ENCODE peak calls at places on chromosomes 7 and 10, in seven cellular contexts. A is IMR-90, B is A549, U is GM12878, W is HCT116, P is neural progenitor cell, L is endothelial cell of umbilical vein. T is an unnamed sample.

GRCh38 chr7:10643545-10643944 is 330.1 kb upstream of the PHF14 start:
- DNase-seq in P (no peak), B (no peak), W (no peak), U (no peak), L (no peak), A (no peak), T (no peak)

GRCh38 chr7:832292-832967 is at the start of gene SUN1:
- DNase-seq in P (no peak), A (peak), U (peak), L (peak), B (peak), W (peak), T (peak)

GRCh38 chr7:116426428-116427156 is 72.9 kb upstream of the CAV2 start:
- DNase-seq in P (no peak), B (peak), L (peak), A (peak), U (no peak), W (peak), T (peak)

GRCh38 chr10:49151025-49151445 is 17.2 kb upstream of the FAM170B start:
- DNase-seq in L (no peak), P (no peak), A (no peak), W (no peak), B (no peak), U (no peak), T (no peak)

GRCh38 chr7:151900591-151901312 is 23.8 kb upstream of the PRKAG2 start:
- DNase-seq in W (no peak), A (no peak), U (no peak), P (peak), L (no peak), B (no peak), T (no peak)

GRCh38 chr10:111986079-111986478 is 197.5 kb downstream of the GPAM start:
- DNase-seq in B (no peak), P (no peak), U (no peak), A (no peak), L (no peak), W (no peak), T (no peak)

GRCh38 chr7:90625562-90625961 is 29.4 kb downstream of the CDK14 start:
- DNase-seq in B (no peak), W (no peak), A (peak), L (peak), U (no peak), P (peak), T (peak)

GRCh38 chr10:43322321-43322720 is 49.1 kb upstream of the FXYD4 start:
- DNase-seq in B (no peak), P (no peak), U (no peak), W (no peak), L (no peak), A (no peak), T (no peak)

GRCh38 chr7:50448823-50449222 is 1.3 kb downstream of the FIGNL1 start:
- DNase-seq in A (no peak), P (no peak), W (no peak), U (no peak), L (no peak), B (no peak), T (no peak)

GRCh38 chr7:104855826-104856225 is 158.2 kb upstream of the KMT2E start:
- DNase-seq in U (no peak), L (no peak), B (no peak), A (no peak), W (no peak), P (no peak), T (no peak)

GRCh38 chr7:79741684-79742083 is 288.2 kb upstream of the MAGI2 start:
- DNase-seq in P (no peak), A (no peak), B (no peak), L (peak), U (no peak), W (no peak), T (peak)

GRCh38 chr7:100476903-100477870 is 1.8 kb downstream of the TSC22D4 start:
- DNase-seq in U (no peak), A (no peak), B (no peak), P (no peak), W (no peak), L (peak), T (no peak)

GRCh38 chr10:98150544-98150943 is 16.1 kb downstream of the R3HCC1L start:
- DNase-seq in A (peak), U (no peak), W (no peak), P (no peak), B (no peak), L (no peak), T (no peak)

GRCh38 chr7:43004076-43004475 is 71.9 kb downstream of the MRPL32 start:
- DNase-seq in U (no peak), W (no peak), P (no peak), A (no peak), L (no peak), B (no peak), T (no peak)

GRCh38 chr10:23968296-23968695 is 240.6 kb upstream of the KIAA1217 start:
- DNase-seq in B (no peak), L (no peak), A (no peak), P (no peak), W (no peak), U (no peak), T (no peak)

GRCh38 chr7:63044721-63045120 is 953.9 kb upstream of the ZNF722 start:
- DNase-seq in U (no peak), P (no peak), A (no peak), W (no peak), B (no peak), L (no peak), T (no peak)

GRCh38 chr7:24152356-24152755 is 131.6 kb upstream of the NPY start:
- DNase-seq in U (no peak), P (no peak), W (no peak), A (no peak), L (no peak), B (no peak), T (peak)

GRCh38 chr10:121155742-121156141 is 304.6 kb downstream of the WDR11 start:
- DNase-seq in U (no peak), W (no peak), L (no peak), P (no peak), B (no peak), A (no peak), T (no peak)

GRCh38 chr7:45976485-45976856 is 55.4 kb upstream of the IGFBP3 start:
- DNase-seq in L (no peak), B (no peak), A (no peak), U (no peak), P (no peak), W (no peak), T (no peak)

GRCh38 chr10:3467052-3467906 is 294.7 kb upstream of the PITRM1 start:
- DNase-seq in A (peak), B (peak), P (peak), L (peak), U (no peak), W (peak), T (peak)

GRCh38 chr7:74092321-74092963 is 8.8 kb downstream of the LIMK1 start:
- DNase-seq in W (no peak), A (no peak), U (no peak), P (peak), L (no peak), B (no peak), T (no peak)

GRCh38 chr10:116654816-116655215 is 34.1 kb downstream of the PNLIPRP2 start:
- DNase-seq in A (no peak), W (peak), U (no peak), B (peak), P (peak), L (no peak), T (peak)

GRCh38 chr7:130853503-130854279 is 119.7 kb upstream of the KLF14 start:
- DNase-seq in B (peak), U (no peak), L (no peak), W (peak), P (no peak), A (peak), T (peak)

GRCh38 chr10:78302739-78302988 is 269.0 kb downstream of the RPS24 start:
- DNase-seq in W (no peak), B (no peak), A (no peak), P (no peak), U (no peak), L (no peak), T (no peak)
- H3K27ac ChIP-seq in W (peak), B (peak), A (peak), P (no peak), U (peak), L (peak), T (peak)

DNA sequence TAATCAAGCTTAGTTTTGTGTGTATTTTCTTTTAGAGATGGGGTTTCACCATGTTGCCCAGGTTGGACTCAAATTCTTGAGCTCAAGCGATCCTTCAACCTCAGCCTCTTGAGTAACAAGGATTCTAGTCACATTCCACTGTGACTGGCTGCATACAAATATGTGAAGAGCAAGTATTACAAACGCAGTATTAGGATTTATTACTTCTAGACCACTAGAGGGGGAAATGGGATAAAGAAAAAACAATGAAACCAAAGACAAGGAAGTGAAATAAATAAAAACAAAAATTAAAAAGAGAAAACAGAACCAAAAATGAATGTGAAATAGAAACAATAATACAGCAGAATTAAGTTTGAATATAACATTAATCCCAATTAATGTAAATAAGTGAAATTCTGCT is 308.7 kb downstream of the ANKRD30A start:
- DNase-seq in U (no peak), L (no peak), A (no peak), W (no peak), P (no peak), B (no peak), T (peak)
- TF ChIP-seq CTCF in U (no peak), L (no peak), A (no peak), W (no peak), P (peak), B (peak), T (peak)

GRCh38 chr10:30556189-30556588 is 73.4 kb downstream of the LYZL2 start:
- DNase-seq in L (no peak), U (no peak), B (no peak), P (no peak), W (no peak), A (no peak), T (peak)

GRCh38 chr10:30553625-30554442 is 75.7 kb downstream of the LYZL2 start:
- DNase-seq in L (peak), P (peak), A (peak), W (no peak), U (no peak), B (peak), T (peak)

GRCh38 chr10:30555465-30555864 is 74.1 kb downstream of the LYZL2 start:
- DNase-seq in L (no peak), A (no peak), B (no peak), W (no peak), U (no peak), P (no peak), T (no peak)

GRCh38 chr10:30553018-30553624 is 76.4 kb downstream of the LYZL2 start:
- DNase-seq in W (no peak), U (no peak), A (no peak), L (no peak), B (no peak), P (peak), T (no peak)

DNA sequence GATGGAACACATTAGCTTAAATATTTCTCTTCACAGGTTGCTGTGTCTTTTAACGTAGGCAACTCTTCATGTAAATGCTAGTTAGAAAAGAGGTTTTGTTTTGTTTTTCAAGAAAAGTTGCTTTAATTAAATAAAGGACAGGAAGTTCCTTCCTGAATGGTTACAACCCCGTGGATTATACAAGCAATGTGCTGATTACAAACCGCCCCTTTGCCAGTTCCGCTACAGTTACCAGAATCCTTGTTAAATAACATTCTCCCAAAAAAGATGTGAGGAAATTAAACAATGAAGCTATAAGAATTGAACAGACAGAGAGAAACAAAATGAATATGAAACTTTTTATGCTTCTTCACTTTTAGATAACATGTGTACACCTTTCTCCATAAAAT is 75.1 kb downstream of the LYZL2 start:
- DNase-seq in W (no peak), L (no peak), P (no peak), B (no peak), A (no peak), U (no peak), T (no peak)
- H3K4me2 ChIP-seq in W (no peak), L (peak), P (peak), B (no peak), A (no peak), U (no peak), T (peak)

GRCh38 chr10:62001898-62002297 is 100.4 kb downstream of the ARID5B start:
- DNase-seq in B (no peak), L (no peak), W (no peak), P (no peak), A (no peak), U (no peak), T (no peak)
- H3K27ac ChIP-seq in B (no peak), L (no peak), W (no peak), P (no peak), A (no peak), U (peak), T (no peak)